ENCODE peak calls at places on chromosomes 16 and 17, in four cellular contexts. J is HepG2, W is A549, H is K562. O is an unnamed sample.

GRCh38 chr17:38742431-38743308 is 5.5 kb downstream of the PCGF2 start:
- DNase-seq in J (peak), W (peak), H (no peak), O (no peak)

GRCh38 chr16:89199241-89200123 is 855 bp downstream of the SLC22A31 start:
- DNase-seq in J (no peak), W (no peak), H (no peak), O (no peak)

GRCh38 chr17:46129302-46129701 is 63.9 kb downstream of the KANSL1 start:
- DNase-seq in J (no peak), W (no peak), H (no peak), O (no peak)

GRCh38 chr17:19621697-19622096 is 26.9 kb upstream of the ALDH3A2 start:
- DNase-seq in J (no peak), W (no peak), H (no peak), O (no peak)

GRCh38 chr17:39199673-39199985 is 454 bp upstream of the RPL19 start:
- DNase-seq in J (no peak), W (no peak), H (no peak), O (no peak)

GRCh38 chr17:19867094-19867653 is 562 bp downstream of the ULK2 start:
- DNase-seq in J (peak), W (peak), H (no peak), O (no peak)

GRCh38 chr16:11914759-11915643 is 755 bp downstream of the GSPT1 start:
- DNase-seq in J (no peak), W (peak), H (peak), O (no peak)

GRCh38 chr16:89115216-89115949 is 21.7 kb downstream of the ACSF3 start:
- DNase-seq in J (no peak), W (no peak), H (peak), O (no peak)

GRCh38 chr16:11685844-11686618 is 17.8 kb downstream of the SNN start:
- DNase-seq in J (no peak), W (no peak), H (no peak), O (no peak)

GRCh38 chr17:16352838-16353701 is at the start of gene CENPV:
- DNase-seq in J (peak), W (peak), H (peak), O (peak)

GRCh38 chr17:54771409-54771808 is 129.2 kb upstream of the TOM1L1 start:
- DNase-seq in J (no peak), W (no peak), H (no peak), O (no peak)

GRCh38 chr16:83187404-83187803 is 560.6 kb downstream of the CDH13 start:
- DNase-seq in J (no peak), W (no peak), H (no peak), O (no peak)

GRCh38 chr17:32519769-32520701 is 33.2 kb downstream of the CDK5R1 start:
- DNase-seq in J (peak), W (no peak), H (no peak), O (no peak)

GRCh38 chr16:81403601-81404391 is 40.8 kb upstream of the CMIP start:
- DNase-seq in J (peak), W (peak), H (peak), O (peak)

GRCh38 chr17:82332669-82333278 is 792 bp downstream of the SECTM1 start:
- DNase-seq in J (no peak), W (peak), H (peak), O (no peak)

GRCh38 chr17:48711128-48711527 is 11.2 kb downstream of the PRAC1 start:
- DNase-seq in J (no peak), W (no peak), H (no peak), O (no peak)

GRCh38 chr17:39123627-39124026 is 27.8 kb downstream of the PLXDC1 start:
- DNase-seq in J (no peak), W (no peak), H (no peak), O (no peak)

GRCh38 chr17:49545811-49546545 is 29.7 kb upstream of the NXPH3 start:
- DNase-seq in J (no peak), W (no peak), H (peak), O (no peak)

GRCh38 chr17:64128787-64129514 is 993 bp downstream of the ERN1 start:
- DNase-seq in J (no peak), W (peak), H (peak), O (no peak)

GRCh38 chr16:77238593-77238992 is 39.4 kb downstream of the SYCE1L start:
- DNase-seq in J (no peak), W (no peak), H (no peak), O (no peak)

GRCh38 chr17:72812823-72813222 is 279.7 kb downstream of the SLC39A11 start:
- DNase-seq in J (no peak), W (no peak), H (no peak), O (no peak)

GRCh38 chr17:81011951-81012350 is 20.3 kb downstream of the CHMP6 start:
- DNase-seq in J (peak), W (no peak), H (no peak), O (no peak)

GRCh38 chr16:51807551-51807950 is 656.5 kb upstream of the SALL1 start:
- DNase-seq in J (no peak), W (no peak), H (no peak), O (no peak)

GRCh38 chr16:82735696-82736095 is 108.9 kb downstream of the CDH13 start:
- DNase-seq in J (no peak), W (no peak), H (no peak), O (no peak)

GRCh38 chr17:61409301-61410099 is 9.9 kb downstream of the TBX2 start:
- DNase-seq in J (no peak), W (peak), H (peak), O (peak)

GRCh38 chr16:26649646-26650045 is 417.1 kb upstream of the C16orf82 start:
- DNase-seq in J (no peak), W (no peak), H (no peak), O (no peak)

GRCh38 chr16:57260294-57260929 is 15.4 kb downstream of the ARL2BP start:
- DNase-seq in J (no peak), W (no peak), H (no peak), O (peak)

GRCh38 chr16:17303101-17303500 is 167.7 kb downstream of the XYLT1 start:
- DNase-seq in J (no peak), W (no peak), H (no peak), O (no peak)

GRCh38 chr17:57256708-57257112 is 387 bp downstream of the MSI2 start:
- DNase-seq in J (no peak), W (peak), H (peak), O (no peak)

GRCh38 chr17:32998111-32998892 is 6.7 kb downstream of the SPACA3 start:
- DNase-seq in J (peak), W (peak), H (peak), O (peak)

DNA sequence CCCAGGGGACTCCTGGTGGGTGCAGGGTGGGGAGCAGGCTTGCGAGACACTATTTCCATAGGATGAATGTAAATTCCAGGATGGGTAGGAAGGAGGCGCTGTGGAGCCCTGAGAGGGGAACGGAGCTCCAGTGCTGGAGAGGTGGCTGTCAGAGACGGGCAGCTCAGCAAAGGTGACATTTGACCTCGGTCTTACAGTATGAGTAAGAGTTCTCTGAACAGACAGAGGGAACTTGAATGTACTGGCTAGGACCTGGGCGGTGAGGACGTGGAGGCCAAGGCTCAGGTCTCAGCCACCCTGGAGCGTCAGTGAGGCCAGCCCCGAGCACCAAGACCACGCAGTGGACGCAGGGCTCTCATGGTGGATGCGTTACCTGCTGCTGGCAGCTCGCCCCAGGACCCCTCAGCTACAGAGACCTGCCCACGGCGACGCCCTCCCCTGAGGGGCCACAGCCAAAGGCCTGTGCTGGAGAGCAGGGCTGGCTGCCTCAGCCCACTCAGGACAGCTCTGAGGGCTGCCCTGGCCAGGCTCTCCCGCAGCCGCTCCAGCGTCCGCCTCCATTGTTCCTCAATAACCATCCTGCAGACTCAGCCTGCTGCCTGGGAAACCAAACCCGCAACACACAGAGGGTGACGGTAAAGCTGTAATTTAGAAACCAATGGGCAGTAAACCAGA is 65.9 kb upstream of the TNRC6C start:
- DNase-seq in J (peak), W (no peak), H (peak), O (peak)
- TF ChIP-seq RNF2 in J (no peak), W (no peak), H (no peak), O (no peak)

DNA sequence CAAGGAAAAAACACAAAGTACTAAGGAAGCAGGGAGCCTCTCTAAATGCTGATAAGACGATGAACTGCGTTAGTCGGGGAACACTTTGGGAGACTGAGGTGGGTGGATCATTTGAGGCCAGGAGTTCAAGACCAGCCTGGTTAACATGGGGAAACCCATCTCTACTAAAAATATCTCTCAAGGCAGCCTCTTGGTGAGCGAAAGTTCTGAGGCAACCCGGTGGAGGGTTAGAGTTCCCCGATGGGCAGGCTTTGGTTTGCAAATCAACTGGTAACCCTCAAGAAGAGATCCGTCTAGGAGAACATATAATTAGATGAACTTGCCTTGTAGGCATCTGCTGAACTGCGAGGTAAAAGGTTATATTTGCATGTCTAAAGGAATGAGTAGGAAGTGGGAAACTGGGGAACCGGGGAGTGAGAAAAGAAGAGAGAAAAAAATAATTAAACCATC is 44.6 kb downstream of the WSB1 start:
- DNase-seq in J (no peak), W (no peak), H (no peak), O (no peak)
- H3K27ac ChIP-seq in J (no peak), W (no peak), H (peak), O (no peak)

GRCh38 chr17:79878346-79878745 is 39.1 kb upstream of the CBX4 start:
- DNase-seq in J (no peak), W (no peak), H (no peak), O (no peak)
- TF ChIP-seq RNF2 in J (no peak), W (no peak), H (no peak), O (no peak)

GRCh38 chr17:78925234-78925633 is at the start of gene TIMP2:
- DNase-seq in J (peak), W (peak), H (peak), O (peak)
- H3K27ac ChIP-seq in J (peak), W (peak), H (no peak), O (peak)

GRCh38 chr16:74623846-74624245 is 16.9 kb upstream of the GLG1 start:
- DNase-seq in J (no peak), W (no peak), H (no peak), O (no peak)
- TF ChIP-seq RNF2 in J (no peak), W (no peak), H (no peak), O (no peak)

GRCh38 chr17:5434984-5435383 is 4.0 kb downstream of the C1QBP start:
- DNase-seq in J (no peak), W (no peak), H (no peak), O (no peak)

GRCh38 chr17:5431929-5432556 is 6.9 kb downstream of the C1QBP start:
- DNase-seq in J (no peak), W (no peak), H (no peak), O (no peak)

GRCh38 chr17:5439446-5439764 is 450 bp upstream of the C1QBP start:
- DNase-seq in J (no peak), W (no peak), H (no peak), O (no peak)

GRCh38 chr17:5438716-5439445 is at the start of gene C1QBP:
- DNase-seq in J (peak), W (peak), H (peak), O (peak)

DNA sequence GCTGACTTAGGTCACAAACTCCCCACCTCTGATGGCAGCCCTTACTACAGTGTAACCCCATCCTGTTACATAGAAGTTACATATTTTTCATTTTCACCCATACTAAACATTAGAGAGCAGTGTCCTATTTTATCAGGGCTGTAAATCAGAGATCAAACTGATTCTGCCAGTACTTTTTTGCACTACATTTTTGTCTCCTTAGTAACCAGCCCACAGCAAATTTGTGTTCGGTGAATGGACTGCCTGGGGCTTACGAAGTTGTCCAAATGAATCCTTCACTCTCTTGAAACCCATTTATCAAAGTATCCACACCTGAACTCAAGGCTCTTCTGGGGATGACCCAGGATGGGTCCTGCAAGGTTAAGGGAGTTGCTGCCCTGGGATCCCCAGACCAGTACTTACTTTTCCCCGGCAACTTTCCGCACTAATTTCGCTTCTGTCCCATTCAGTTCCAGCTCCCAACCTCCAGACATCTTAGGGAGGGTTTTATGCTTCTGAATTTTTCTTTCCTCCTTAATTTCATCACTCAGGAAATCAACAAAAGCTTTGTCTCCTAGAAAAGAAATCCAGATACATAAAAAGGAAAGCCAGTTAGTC is 1.1 kb downstream of the C1QBP start:
- DNase-seq in J (no peak), W (no peak), H (no peak), O (no peak)
- H3K27ac ChIP-seq in J (peak), W (peak), H (peak), O (no peak)